ENCODE peak calls at places on chromosomes 16 and 17, in ten cellular contexts. One of them, this sample, is unnamed.

GRCh38 chr17:82517230-82517865 is 2.2 kb upstream of the FOXK2 start:
- DNase-seq in NCI-H1417: no peak
- DNase-seq in iris pigment epithelial cell: no peak
- DNase-seq in T follicular helper cell: no peak
- DNase-seq in brain microvascular endothelial cell: no peak
- DNase-seq in mesothelial cell of epicardium: no peak
- DNase-seq in T-helper 1 cell: no peak
- DNase-seq in activated CD4-positive, CD25-positive, alpha-beta regulatory T cell: no peak
- DNase-seq in esophagus squamous epithelium: no peak
- DNase-seq in GM12865: no peak
- DNase-seq in this sample: peak; percentile 46

GRCh38 chr17:64459284-64459747 is 10.4 kb downstream of the MILR1 start:
- DNase-seq in NCI-H1417: no peak
- DNase-seq in T follicular helper cell: no peak
- DNase-seq in T-helper 1 cell: no peak
- DNase-seq in brain microvascular endothelial cell: peak; percentile 80
- DNase-seq in GM12865: no peak
- DNase-seq in iris pigment epithelial cell: peak; percentile 85
- DNase-seq in mesothelial cell of epicardium: no peak
- DNase-seq in esophagus squamous epithelium: no peak
- DNase-seq in activated CD4-positive, CD25-positive, alpha-beta regulatory T cell: no peak
- DNase-seq in this sample: peak; percentile 34

GRCh38 chr17:31593806-31594205 is 202.3 kb downstream of the RAB11FIP4 start:
- DNase-seq in esophagus squamous epithelium: no peak
- DNase-seq in NCI-H1417: no peak
- DNase-seq in T-helper 1 cell: no peak
- DNase-seq in mesothelial cell of epicardium: no peak
- DNase-seq in brain microvascular endothelial cell: peak; percentile 52
- DNase-seq in GM12865: no peak
- DNase-seq in iris pigment epithelial cell: peak; percentile 37
- DNase-seq in activated CD4-positive, CD25-positive, alpha-beta regulatory T cell: no peak
- DNase-seq in T follicular helper cell: no peak
- DNase-seq in this sample: peak; percentile 29

GRCh38 chr17:18261146-18261515 is 669 bp downstream of the MIEF2 start:
- DNase-seq in T-helper 1 cell: no peak
- DNase-seq in NCI-H1417: no peak
- DNase-seq in esophagus squamous epithelium: no peak
- DNase-seq in mesothelial cell of epicardium: no peak
- DNase-seq in GM12865: peak; percentile 57
- DNase-seq in iris pigment epithelial cell: peak; percentile 51
- DNase-seq in activated CD4-positive, CD25-positive, alpha-beta regulatory T cell: no peak
- DNase-seq in T follicular helper cell: no peak
- DNase-seq in brain microvascular endothelial cell: no peak
- DNase-seq in this sample: peak; percentile 94

GRCh38 chr17:64128787-64129514 is 993 bp downstream of the ERN1 start:
- DNase-seq in T-helper 1 cell: no peak
- DNase-seq in esophagus squamous epithelium: no peak
- DNase-seq in activated CD4-positive, CD25-positive, alpha-beta regulatory T cell: no peak
- DNase-seq in brain microvascular endothelial cell: peak; percentile 32
- DNase-seq in iris pigment epithelial cell: no peak
- DNase-seq in mesothelial cell of epicardium: no peak
- DNase-seq in NCI-H1417: peak; percentile 27
- DNase-seq in T follicular helper cell: no peak
- DNase-seq in GM12865: peak; percentile 29
- DNase-seq in this sample: no peak

GRCh38 chr17:30969989-30970680 is 704 bp upstream of the RNF135 start:
- DNase-seq in iris pigment epithelial cell: no peak
- DNase-seq in T-helper 1 cell: no peak
- DNase-seq in NCI-H1417: peak; percentile 37
- DNase-seq in activated CD4-positive, CD25-positive, alpha-beta regulatory T cell: no peak
- DNase-seq in brain microvascular endothelial cell: no peak
- DNase-seq in T follicular helper cell: no peak
- DNase-seq in GM12865: peak; percentile 69
- DNase-seq in esophagus squamous epithelium: no peak
- DNase-seq in mesothelial cell of epicardium: peak; percentile 48
- DNase-seq in this sample: peak; percentile 39

GRCh38 chr17:65433592-65433991 is 127.9 kb downstream of the AXIN2 start:
- DNase-seq in mesothelial cell of epicardium: no peak
- DNase-seq in esophagus squamous epithelium: no peak
- DNase-seq in NCI-H1417: no peak
- DNase-seq in GM12865: no peak
- DNase-seq in T-helper 1 cell: no peak
- DNase-seq in activated CD4-positive, CD25-positive, alpha-beta regulatory T cell: no peak
- DNase-seq in iris pigment epithelial cell: peak; percentile 48
- DNase-seq in brain microvascular endothelial cell: no peak
- DNase-seq in T follicular helper cell: no peak
- DNase-seq in this sample: no peak

GRCh38 chr16:23863511-23864422 is 28.0 kb downstream of the PRKCB start:
- DNase-seq in iris pigment epithelial cell: no peak
- DNase-seq in T-helper 1 cell: no peak
- DNase-seq in activated CD4-positive, CD25-positive, alpha-beta regulatory T cell: no peak
- DNase-seq in T follicular helper cell: no peak
- DNase-seq in mesothelial cell of epicardium: no peak
- DNase-seq in NCI-H1417: no peak
- DNase-seq in brain microvascular endothelial cell: no peak
- DNase-seq in GM12865: peak; percentile 85
- DNase-seq in esophagus squamous epithelium: no peak
- DNase-seq in this sample: no peak

GRCh38 chr16:82631701-82632685 is 5.2 kb downstream of the CDH13 start:
- DNase-seq in GM12865: peak; percentile 30
- DNase-seq in T follicular helper cell: no peak
- DNase-seq in brain microvascular endothelial cell: no peak
- DNase-seq in mesothelial cell of epicardium: no peak
- DNase-seq in T-helper 1 cell: no peak
- DNase-seq in iris pigment epithelial cell: peak; percentile 49
- DNase-seq in activated CD4-positive, CD25-positive, alpha-beta regulatory T cell: no peak
- DNase-seq in NCI-H1417: no peak
- DNase-seq in esophagus squamous epithelium: no peak
- DNase-seq in this sample: no peak